ENCODE peak calls at places on chromosomes 16 and 17, in four cellular contexts. O is NCI-H2029; I is activated naive CD4-positive, alpha-beta T cell; P is epithelial cell of esophagus. G is an unnamed sample.

GRCh38 chr17:82963104-82963950 is 116.1 kb upstream of the METRNL start:
- DNase-seq in O (no peak), I (no peak), P (peak; percentile 50), G (no peak)

GRCh38 chr16:29900102-29900887 is at the start of gene ASPHD1:
- DNase-seq in O (peak; percentile 48), I (peak; percentile 58), P (peak; percentile 83), G (peak; percentile 73)

GRCh38 chr17:17030515-17031211 is 11.6 kb upstream of the MPRIP start:
- DNase-seq in O (no peak), I (no peak), P (no peak), G (no peak)

GRCh38 chr16:84582958-84583516 is 34.8 kb downstream of the COTL1 start:
- DNase-seq in O (no peak), I (no peak), P (no peak), G (no peak)

GRCh38 chr17:80660527-80661198 is 116.0 kb downstream of the RPTOR start:
- DNase-seq in O (no peak), I (no peak), P (no peak), G (no peak)

GRCh38 chr16:15768201-15768600 is 88.6 kb downstream of the MYH11 start:
- DNase-seq in O (no peak), I (no peak), P (no peak), G (no peak)

GRCh38 chr17:35578929-35579448 is 618 bp upstream of the PEX12 start:
- DNase-seq in O (no peak), I (no peak), P (no peak), G (no peak)

GRCh38 chr16:63461248-63461841 is 1425.1 kb upstream of the CDH8 start:
- DNase-seq in O (peak; percentile 22), I (no peak), P (peak; percentile 52), G (no peak)

GRCh38 chr17:36673637-36674277 is 72.4 kb downstream of the MRM1 start:
- DNase-seq in O (no peak), I (no peak), P (no peak), G (no peak)

GRCh38 chr17:59093702-59094231 is 12.9 kb downstream of the TRIM37 start:
- DNase-seq in O (no peak), I (no peak), P (peak; percentile 79), G (peak; percentile 85)

GRCh38 chr17:10249271-10250010 is 51.0 kb upstream of the GAS7 start:
- DNase-seq in O (no peak), I (no peak), P (no peak), G (no peak)

GRCh38 chr17:33284022-33284421 is 9.1 kb downstream of the ASIC2 start:
- DNase-seq in O (peak; percentile 55), I (no peak), P (peak; percentile 93), G (peak; percentile 32)

GRCh38 chr16:55001931-55002330 is 71.3 kb downstream of the IRX5 start:
- DNase-seq in O (no peak), I (no peak), P (peak; percentile 7), G (no peak)

GRCh38 chr16:57533618-57534336 is 2.6 kb downstream of the CCDC102A start:
- DNase-seq in O (no peak), I (no peak), P (no peak), G (no peak)

GRCh38 chr17:60353773-60354172 is 38.2 kb downstream of the USP32 start:
- DNase-seq in O (no peak), I (no peak), P (no peak), G (no peak)

GRCh38 chr16:12573730-12574383 is 229.8 kb downstream of the CPPED1 start:
- DNase-seq in O (peak; percentile 17), I (peak; percentile 27), P (no peak), G (peak; percentile 22)

GRCh38 chr16:75550211-75550662 is 5.8 kb downstream of the TMEM231 start:
- DNase-seq in O (no peak), I (no peak), P (peak; percentile 86), G (no peak)

GRCh38 chr17:44223574-44224046 is 4.1 kb upstream of the UBTF start:
- DNase-seq in O (no peak), I (no peak), P (no peak), G (no peak)